ENCODE peak calls at places on chromosome 5, in ten cellular contexts. D is stomach, Y is K562, X is endothelial cell of umbilical vein, O is transverse colon, F is Panc1, Z is GM12878, A is esophagus muscularis mucosa, S is prostate gland, E is HCT116. U is an unnamed sample.

GRCh38 chr5:20974423-20974822 is 986.4 kb upstream of the CDH18 start:
- DNase-seq in D (no peak), Y (no peak), X (peak; percentile 21), O (no peak), F (no peak), Z (no peak), A (no peak), S (no peak), E (no peak), U (no peak)

GRCh38 chr5:82924990-82925385 is 152.2 kb downstream of the TMEM167A start:
- DNase-seq in D (no peak), Y (no peak), X (peak; percentile 13), O (no peak), F (no peak), Z (no peak), A (no peak), S (no peak), E (no peak), U (no peak)

GRCh38 chr5:40678021-40678939 is 1.4 kb upstream of the PTGER4 start:
- DNase-seq in D (no peak), Y (no peak), X (peak; percentile 66), O (no peak), F (no peak), Z (no peak), A (no peak), S (no peak), E (no peak), U (no peak)

GRCh38 chr5:135140805-135141204 is 106.8 kb upstream of the PITX1 start:
- DNase-seq in D (no peak), Y (no peak), X (no peak), O (peak; percentile 31), F (no peak), Z (no peak), A (no peak), S (no peak), E (peak; percentile 69), U (no peak)

GRCh38 chr5:120464627-120465280 is 654 bp downstream of the PRR16 start:
- DNase-seq in D (peak; percentile 25), Y (peak; percentile 52), X (peak; percentile 25), O (peak; percentile 23), F (no peak), Z (no peak), A (no peak), S (peak; percentile 31), E (no peak), U (no peak)

GRCh38 chr5:169746147-169746694 is 109.1 kb downstream of the DOCK2 start:
- DNase-seq in D (no peak), Y (peak; percentile 92), X (no peak), O (no peak), F (no peak), Z (peak; percentile 34), A (no peak), S (no peak), E (no peak), U (no peak)

GRCh38 chr5:67215592-67216471 is 19.2 kb upstream of the CD180 start:
- DNase-seq in D (peak; percentile 87), Y (peak; percentile 25), X (peak; percentile 88), O (peak; percentile 87), F (no peak), Z (peak; percentile 79), A (no peak), S (peak; percentile 69), E (no peak), U (peak; percentile 73)

GRCh38 chr5:33343661-33344327 is 97.0 kb upstream of the TARS1 start:
- DNase-seq in D (no peak), Y (no peak), X (peak; percentile 39), O (no peak), F (peak; percentile 8), Z (no peak), A (no peak), S (no peak), E (peak; percentile 4), U (no peak)

GRCh38 chr5:143634689-143635088 is 177.3 kb upstream of the HMHB1 start:
- DNase-seq in D (no peak), Y (no peak), X (no peak), O (no peak), F (no peak), Z (no peak), A (no peak), S (no peak), E (no peak), U (no peak)

GRCh38 chr5:337565-338130 is 16.1 kb downstream of the AHRR start:
- DNase-seq in D (no peak), Y (no peak), X (peak; percentile 24), O (no peak), F (peak; percentile 42), Z (no peak), A (no peak), S (no peak), E (peak; percentile 59), U (peak; percentile 7)

GRCh38 chr5:102959055-102959454 is 160.9 kb downstream of the GIN1 start:
- DNase-seq in D (no peak), Y (peak; percentile 6), X (peak; percentile 91), O (no peak), F (peak; percentile 82), Z (no peak), A (no peak), S (no peak), E (peak; percentile 92), U (no peak)

GRCh38 chr5:80008945-80009344 is 17.9 kb upstream of the MTX3 start:
- DNase-seq in D (no peak), Y (no peak), X (no peak), O (no peak), F (no peak), Z (no peak), A (no peak), S (no peak), E (no peak), U (no peak)

GRCh38 chr5:138287252-138287651 is 12.8 kb upstream of the GFRA3 start:
- DNase-seq in D (no peak), Y (no peak), X (no peak), O (no peak), F (no peak), Z (no peak), A (no peak), S (no peak), E (no peak), U (no peak)
- H3K4me1 ChIP-seq in D (peaks cover 4% of the 10 kb centered on the region), Y (no peaks in the 10 kb centered on the region), X (no peaks in the 10 kb centered on the region), O (no peaks in the 10 kb centered on the region), F (no peaks in the 10 kb centered on the region), Z (no peaks in the 10 kb centered on the region), A (no peaks in the 10 kb centered on the region), S (no peaks in the 10 kb centered on the region), E (peaks cover 3% of the 10 kb centered on the region), U (no peaks in the 10 kb centered on the region)

DNA sequence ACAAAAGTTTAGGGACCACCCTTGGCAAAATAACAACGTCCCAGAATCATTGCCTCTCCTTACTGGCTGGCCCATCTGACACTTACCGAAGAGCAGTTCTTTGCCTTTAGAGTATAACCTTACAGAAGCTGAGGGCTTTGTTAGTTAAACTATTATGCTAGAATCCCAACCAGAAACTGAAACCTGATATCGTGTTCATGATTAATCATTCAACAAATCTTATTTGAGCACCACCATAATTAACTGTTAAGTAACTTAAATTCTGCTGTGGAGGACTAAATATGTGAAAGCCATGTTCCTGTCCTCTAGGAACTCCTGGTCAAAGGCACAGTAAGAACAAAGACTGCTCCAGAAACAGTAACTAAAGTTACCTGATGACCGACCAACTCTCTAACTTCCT is 104.9 kb downstream of the ARL15 start:
- DNase-seq in D (no peak), Y (no peak), X (no peak), O (no peak), F (no peak), Z (no peak), A (no peak), S (no peak), E (no peak), U (no peak)
- TF ChIP-seq POLR2AphosphoS5 in D (no peak), Y (no peak), X (no peak), O (no peak), F (no peak), Z (no peak), A (no peak), S (no peak), E (no peak), U (no peak)

DNA sequence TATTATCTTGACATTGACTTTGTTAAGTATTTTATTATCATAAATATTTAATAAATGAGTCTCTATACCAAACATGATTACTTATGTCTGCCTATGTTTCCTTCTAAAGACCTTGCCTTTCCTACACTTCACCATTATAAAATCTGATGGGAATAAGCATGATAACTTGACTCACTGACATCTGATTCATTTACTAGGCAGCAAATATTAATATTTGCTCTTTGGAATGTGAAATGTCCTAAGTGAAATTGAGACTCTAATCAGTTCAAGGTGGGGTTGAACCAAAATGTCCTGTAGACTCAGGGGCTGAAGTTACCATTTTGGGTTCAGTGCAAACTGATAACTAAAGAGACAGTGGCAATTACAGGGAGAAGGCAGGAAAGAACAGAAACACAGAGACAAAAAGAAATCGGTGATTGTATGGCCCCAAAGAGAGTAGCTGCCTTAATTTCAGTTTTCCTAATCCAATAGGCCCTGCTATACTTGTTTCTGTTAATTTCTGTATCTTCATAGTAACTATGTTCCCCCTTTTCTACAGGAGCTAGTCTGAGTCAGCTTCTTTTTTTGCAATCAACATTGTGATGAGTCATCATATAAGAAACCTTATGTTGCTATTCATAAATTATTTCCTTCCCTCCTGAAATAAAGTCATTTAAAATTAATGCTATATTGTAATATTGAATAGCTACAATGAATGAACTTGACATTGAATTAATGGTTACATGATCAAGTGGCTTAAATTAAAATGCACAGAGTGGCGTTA is 296.8 kb downstream of the PDE4D start:
- DNase-seq in D (no peak), Y (no peak), X (peak; percentile 57), O (no peak), F (no peak), Z (no peak), A (no peak), S (no peak), E (no peak), U (no peak)
- H3K27ac ChIP-seq in D (no peak overlapping the region), Y (no peak overlapping the region), X (peak overlapping the region; percentile 19), O (no peak overlapping the region), F (no peak overlapping the region), Z (no peak overlapping the region), A (no peak overlapping the region), S (no peak overlapping the region), E (no peak overlapping the region), U (no peak overlapping the region)

DNA sequence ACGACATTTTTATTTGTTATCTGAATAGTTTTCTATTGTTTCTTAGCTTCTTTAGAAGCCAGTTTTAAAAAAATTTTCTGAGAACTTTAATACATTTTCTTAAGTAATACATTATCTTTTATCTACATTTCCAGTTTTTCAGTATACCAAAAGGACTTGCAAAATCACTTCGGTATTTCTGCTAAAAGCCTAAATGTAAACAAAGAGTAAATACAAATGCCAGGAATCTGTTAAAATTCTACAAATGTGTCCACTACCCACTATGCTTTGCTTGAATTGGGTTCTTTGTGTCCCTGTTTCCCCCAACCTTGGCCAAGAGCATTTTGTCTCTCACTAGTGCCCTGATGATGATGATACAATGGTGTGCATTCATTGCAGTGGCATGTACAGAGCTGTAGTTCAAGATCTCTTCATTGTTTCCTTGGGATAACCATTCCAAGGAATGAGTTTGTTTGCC is 611.2 kb downstream of the NR2F1-AS1 start:
- DNase-seq in D (no peak), Y (no peak), X (no peak), O (no peak), F (no peak), Z (no peak), A (no peak), S (no peak), E (no peak), U (no peak)
- H3K4me1 ChIP-seq in D (no peaks in the 10 kb centered on the region), Y (no peaks in the 10 kb centered on the region), X (no peaks in the 10 kb centered on the region), O (no peaks in the 10 kb centered on the region), F (no peaks in the 10 kb centered on the region), Z (no peaks in the 10 kb centered on the region), A (no peaks in the 10 kb centered on the region), S (no peaks in the 10 kb centered on the region), E (no peaks in the 10 kb centered on the region), U (no peaks in the 10 kb centered on the region)

GRCh38 chr5:180875860-180876426 is 14.9 kb upstream of the ZFP62 start:
- DNase-seq in D (no peak), Y (no peak), X (no peak), O (no peak), F (no peak), Z (no peak), A (no peak), S (no peak), E (no peak), U (no peak)
- TF ChIP-seq POLR2AphosphoS5 in D (peak; percentile 91), Y (no peak), X (no peak), O (no peak), F (no peak), Z (no peak), A (peak; percentile 59), S (no peak), E (no peak), U (no peak)

U was measured in breast epithelium.